ENCODE peak calls at places on chromosomes 6 and 20, in ten cellular contexts. One of them, this sample, is unnamed. For H3K27me3, the result is how much of the 10 kb centered on the place peaks cover.

GRCh38 chr20:42740191-42740870 is 449.4 kb downstream of the PTPRT start:
- DNase-seq in ovary: no peak
- DNase-seq in hepatocyte: no peak
- DNase-seq in heart left ventricle: peak
- DNase-seq in NT2/D1: no peak
- DNase-seq in GM23338: no peak
- DNase-seq in astrocyte: no peak
- DNase-seq in fibroblast of lung: no peak
- DNase-seq in tibial nerve: no peak
- DNase-seq in right lobe of liver: no peak
- DNase-seq in this sample: no peak

GRCh38 chr6:88074791-88075190 is 27.1 kb downstream of the SPACA1 start:
- DNase-seq in ovary: no peak
- DNase-seq in hepatocyte: no peak
- DNase-seq in heart left ventricle: no peak
- DNase-seq in NT2/D1: no peak
- DNase-seq in GM23338: no peak
- DNase-seq in astrocyte: no peak
- DNase-seq in fibroblast of lung: no peak
- DNase-seq in tibial nerve: no peak
- DNase-seq in right lobe of liver: no peak
- DNase-seq in this sample: no peak

GRCh38 chr6:70586114-70586513 is 19.4 kb downstream of the SDHAF4 start:
- DNase-seq in ovary: no peak
- DNase-seq in hepatocyte: no peak
- DNase-seq in heart left ventricle: no peak
- DNase-seq in NT2/D1: no peak
- DNase-seq in GM23338: no peak
- DNase-seq in astrocyte: no peak
- DNase-seq in fibroblast of lung: no peak
- DNase-seq in tibial nerve: no peak
- DNase-seq in right lobe of liver: no peak
- DNase-seq in this sample: no peak

GRCh38 chr6:78231002-78231401 is 578.2 kb downstream of the MEI4 start:
- DNase-seq in ovary: no peak
- DNase-seq in hepatocyte: no peak
- DNase-seq in heart left ventricle: no peak
- DNase-seq in NT2/D1: no peak
- DNase-seq in GM23338: no peak
- DNase-seq in astrocyte: no peak
- DNase-seq in fibroblast of lung: no peak
- DNase-seq in tibial nerve: no peak
- DNase-seq in right lobe of liver: no peak
- DNase-seq in this sample: no peak

GRCh38 chr6:161618816-161619454 is 345.1 kb upstream of the AGPAT4 start:
- DNase-seq in ovary: no peak
- DNase-seq in hepatocyte: peak
- DNase-seq in heart left ventricle: no peak
- DNase-seq in NT2/D1: peak
- DNase-seq in GM23338: peak
- DNase-seq in astrocyte: peak
- DNase-seq in fibroblast of lung: peak
- DNase-seq in tibial nerve: peak
- DNase-seq in right lobe of liver: no peak
- DNase-seq in this sample: no peak

GRCh38 chr6:57226221-57226620 is 4.1 kb upstream of the RAB23 start:
- DNase-seq in ovary: no peak
- DNase-seq in hepatocyte: no peak
- DNase-seq in heart left ventricle: no peak
- DNase-seq in NT2/D1: no peak
- DNase-seq in GM23338: no peak
- DNase-seq in astrocyte: no peak
- DNase-seq in fibroblast of lung: no peak
- DNase-seq in tibial nerve: no peak
- DNase-seq in right lobe of liver: no peak
- DNase-seq in this sample: no peak

GRCh38 chr6:140320799-140321099 is 946.3 kb upstream of the CITED2 start:
- DNase-seq in ovary: no peak
- DNase-seq in hepatocyte: no peak
- DNase-seq in heart left ventricle: no peak
- DNase-seq in NT2/D1: no peak
- DNase-seq in GM23338: no peak
- DNase-seq in astrocyte: no peak
- DNase-seq in fibroblast of lung: no peak
- DNase-seq in tibial nerve: peak
- DNase-seq in right lobe of liver: no peak
- DNase-seq in this sample: no peak

GRCh38 chr6:79913369-79913768 is 34.0 kb downstream of the ELOVL4 start:
- DNase-seq in ovary: no peak
- DNase-seq in hepatocyte: no peak
- DNase-seq in heart left ventricle: no peak
- DNase-seq in NT2/D1: no peak
- DNase-seq in GM23338: no peak
- DNase-seq in astrocyte: no peak
- DNase-seq in fibroblast of lung: no peak
- DNase-seq in tibial nerve: no peak
- DNase-seq in right lobe of liver: no peak
- DNase-seq in this sample: no peak

GRCh38 chr6:167799033-167799933 is 27.4 kb upstream of the AFDN start:
- DNase-seq in ovary: no peak
- DNase-seq in hepatocyte: no peak
- DNase-seq in heart left ventricle: no peak
- DNase-seq in NT2/D1: no peak
- DNase-seq in GM23338: peak
- DNase-seq in astrocyte: no peak
- DNase-seq in fibroblast of lung: peak
- DNase-seq in tibial nerve: no peak
- DNase-seq in right lobe of liver: no peak
- DNase-seq in this sample: no peak

GRCh38 chr6:13445005-13445743 is 42.2 kb downstream of the GFOD1 start:
- DNase-seq in ovary: peak
- DNase-seq in hepatocyte: peak
- DNase-seq in heart left ventricle: peak
- DNase-seq in NT2/D1: no peak
- DNase-seq in GM23338: no peak
- DNase-seq in astrocyte: peak
- DNase-seq in fibroblast of lung: peak
- DNase-seq in tibial nerve: peak
- DNase-seq in right lobe of liver: peak
- DNase-seq in this sample: no peak

GRCh38 chr20:49548371-49548947 is 19.5 kb downstream of the PTGIS start:
- DNase-seq in ovary: no peak
- DNase-seq in hepatocyte: no peak
- DNase-seq in heart left ventricle: no peak
- DNase-seq in NT2/D1: no peak
- DNase-seq in GM23338: no peak
- DNase-seq in astrocyte: no peak
- DNase-seq in fibroblast of lung: no peak
- DNase-seq in tibial nerve: no peak
- DNase-seq in right lobe of liver: no peak
- DNase-seq in this sample: no peak

GRCh38 chr6:158026054-158026900 is 44.6 kb downstream of the SYNJ2 start:
- DNase-seq in ovary: peak
- DNase-seq in hepatocyte: peak
- DNase-seq in heart left ventricle: peak
- DNase-seq in NT2/D1: no peak
- DNase-seq in GM23338: peak
- DNase-seq in astrocyte: peak
- DNase-seq in fibroblast of lung: peak
- DNase-seq in tibial nerve: peak
- DNase-seq in right lobe of liver: peak
- DNase-seq in this sample: peak

DNA sequence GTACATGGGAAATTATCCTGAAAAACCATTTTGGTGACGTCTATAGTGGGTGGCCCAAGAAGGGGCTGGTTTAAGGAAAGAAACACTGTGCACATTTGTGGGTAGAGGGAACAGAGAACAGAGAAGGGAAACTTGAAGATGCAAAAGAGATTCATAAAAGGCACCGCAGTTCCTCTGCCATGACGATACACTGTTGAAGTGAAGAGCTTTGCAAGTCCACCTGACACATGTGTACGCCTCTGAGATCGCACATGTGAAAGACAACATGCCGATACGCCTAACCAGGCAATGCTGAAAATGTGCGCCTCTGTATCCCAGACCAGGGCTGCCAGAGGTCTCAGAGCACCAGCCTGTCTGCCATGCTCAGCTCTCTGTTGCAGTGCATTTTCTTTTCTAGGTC is 180.9 kb downstream of the KIF16B start:
- DNase-seq in ovary: no peak
- DNase-seq in hepatocyte: no peak
- DNase-seq in heart left ventricle: no peak
- DNase-seq in NT2/D1: no peak
- DNase-seq in GM23338: no peak
- DNase-seq in astrocyte: no peak
- DNase-seq in fibroblast of lung: no peak
- DNase-seq in tibial nerve: no peak
- DNase-seq in right lobe of liver: no peak
- DNase-seq in this sample: no peak
- H3K4me3 ChIP-seq in ovary: no peak
- H3K4me3 ChIP-seq in hepatocyte: no peak
- H3K4me3 ChIP-seq in heart left ventricle: no peak
- H3K4me3 ChIP-seq in NT2/D1: no peak
- H3K4me3 ChIP-seq in GM23338: no peak
- H3K4me3 ChIP-seq in astrocyte: no peak
- H3K4me3 ChIP-seq in fibroblast of lung: no peak
- H3K4me3 ChIP-seq in tibial nerve: no peak
- H3K4me3 ChIP-seq in right lobe of liver: no peak
- H3K4me3 ChIP-seq in this sample: no peak

GRCh38 chr20:32006053-32006452 is 4.2 kb upstream of the CCM2L start:
- DNase-seq in ovary: no peak
- DNase-seq in hepatocyte: no peak
- DNase-seq in heart left ventricle: no peak
- DNase-seq in NT2/D1: no peak
- DNase-seq in GM23338: no peak
- DNase-seq in astrocyte: no peak
- DNase-seq in fibroblast of lung: no peak
- DNase-seq in tibial nerve: no peak
- DNase-seq in right lobe of liver: no peak
- DNase-seq in this sample: no peak
- H3K27me3 ChIP-seq in ovary: under half
- H3K27me3 ChIP-seq in hepatocyte: under half
- H3K27me3 ChIP-seq in heart left ventricle: under half
- H3K27me3 ChIP-seq in NT2/D1: under half
- H3K27me3 ChIP-seq in GM23338: under half
- H3K27me3 ChIP-seq in astrocyte: under half
- H3K27me3 ChIP-seq in fibroblast of lung: under half
- H3K27me3 ChIP-seq in tibial nerve: under half
- H3K27me3 ChIP-seq in right lobe of liver: under half
- H3K27me3 ChIP-seq in this sample: under half

DNA sequence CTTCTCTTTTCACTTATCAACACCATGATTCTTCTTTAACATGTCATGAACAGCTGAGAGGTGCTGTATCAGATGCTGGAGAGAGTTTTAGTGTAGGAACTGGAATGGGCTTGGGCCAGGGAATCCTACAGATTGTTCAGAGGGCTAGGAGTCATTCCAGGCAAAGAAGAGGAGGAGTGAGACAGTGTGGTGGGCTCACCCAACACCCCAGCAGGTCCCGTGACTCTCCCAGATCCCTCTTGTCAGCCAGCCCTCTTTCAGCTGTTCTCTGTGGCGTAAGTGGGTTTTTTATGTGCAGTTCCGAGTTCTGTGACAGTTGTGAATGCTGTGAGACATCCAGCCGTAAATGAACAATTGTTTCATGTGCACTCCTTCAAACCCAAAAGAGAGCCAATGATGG is 31.4 kb upstream of the CEP162 start:
- DNase-seq in ovary: no peak
- DNase-seq in hepatocyte: no peak
- DNase-seq in heart left ventricle: no peak
- DNase-seq in NT2/D1: no peak
- DNase-seq in GM23338: no peak
- DNase-seq in astrocyte: no peak
- DNase-seq in fibroblast of lung: no peak
- DNase-seq in tibial nerve: no peak
- DNase-seq in right lobe of liver: no peak
- DNase-seq in this sample: no peak
- H3K4me3 ChIP-seq in ovary: no peak
- H3K4me3 ChIP-seq in hepatocyte: no peak
- H3K4me3 ChIP-seq in heart left ventricle: peak
- H3K4me3 ChIP-seq in NT2/D1: no peak
- H3K4me3 ChIP-seq in GM23338: no peak
- H3K4me3 ChIP-seq in astrocyte: no peak
- H3K4me3 ChIP-seq in fibroblast of lung: peak
- H3K4me3 ChIP-seq in tibial nerve: no peak
- H3K4me3 ChIP-seq in right lobe of liver: no peak
- H3K4me3 ChIP-seq in this sample: no peak

DNA sequence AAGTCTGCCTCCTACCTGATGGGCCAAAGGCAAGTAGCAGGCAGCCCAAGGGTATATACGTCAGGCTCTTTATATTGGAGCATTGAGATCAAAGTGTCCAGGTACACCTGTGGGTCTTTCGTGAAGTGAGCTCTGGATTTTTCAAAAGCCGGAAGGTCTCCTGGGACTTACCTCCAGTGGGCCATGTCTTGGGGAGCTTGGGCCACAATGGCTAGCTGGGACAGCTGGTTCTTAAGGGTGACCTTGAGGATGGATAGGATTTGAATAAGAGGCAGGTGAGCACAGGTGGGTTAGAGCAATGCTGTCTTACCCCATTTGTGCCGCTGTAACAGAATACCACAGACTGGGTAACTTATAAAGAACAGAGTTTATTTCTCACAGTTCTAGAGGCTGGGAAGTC is 153.4 kb downstream of the CDC5L start:
- DNase-seq in ovary: no peak
- DNase-seq in hepatocyte: no peak
- DNase-seq in heart left ventricle: no peak
- DNase-seq in NT2/D1: no peak
- DNase-seq in GM23338: no peak
- DNase-seq in astrocyte: no peak
- DNase-seq in fibroblast of lung: no peak
- DNase-seq in tibial nerve: no peak
- DNase-seq in right lobe of liver: no peak
- DNase-seq in this sample: no peak
- H3K27me3 ChIP-seq in ovary: under half
- H3K27me3 ChIP-seq in hepatocyte: under half
- H3K27me3 ChIP-seq in heart left ventricle: under half
- H3K27me3 ChIP-seq in NT2/D1: under half
- H3K27me3 ChIP-seq in GM23338: under half
- H3K27me3 ChIP-seq in astrocyte: under half
- H3K27me3 ChIP-seq in fibroblast of lung: under half
- H3K27me3 ChIP-seq in tibial nerve: under half
- H3K27me3 ChIP-seq in right lobe of liver: under half
- H3K27me3 ChIP-seq in this sample: under half

GRCh38 chr6:132279592-132280139 is 121.6 kb downstream of the MOXD1 start:
- DNase-seq in ovary: peak
- DNase-seq in hepatocyte: peak
- DNase-seq in heart left ventricle: peak
- DNase-seq in NT2/D1: peak
- DNase-seq in GM23338: peak
- DNase-seq in astrocyte: peak
- DNase-seq in fibroblast of lung: peak
- DNase-seq in tibial nerve: peak
- DNase-seq in right lobe of liver: peak
- DNase-seq in this sample: peak
- H3K4me3 ChIP-seq in ovary: peak
- H3K4me3 ChIP-seq in hepatocyte: peak
- H3K4me3 ChIP-seq in heart left ventricle: peak
- H3K4me3 ChIP-seq in NT2/D1: peak
- H3K4me3 ChIP-seq in GM23338: peak
- H3K4me3 ChIP-seq in astrocyte: peak
- H3K4me3 ChIP-seq in fibroblast of lung: peak
- H3K4me3 ChIP-seq in tibial nerve: peak
- H3K4me3 ChIP-seq in right lobe of liver: peak
- H3K4me3 ChIP-seq in this sample: peak